ENCODE peak calls at places on chromosomes 13 and 19, in six cellular contexts. Q is Ammon's horn, A is Kasumi-1, D is glutamatergic neuron, G is nephron progenitor cell, T is astrocyte of the spinal cord. S is an unnamed sample.

GRCh38 chr19:1757468-1758230 is 4.3 kb downstream of the ONECUT3 start:
- DNase-seq in Q (no peak), A (no peak), D (no peak), G (no peak), T (no peak), S (no peak)

GRCh38 chr19:5828661-5829566 is 10.6 kb downstream of the FUT6 start:
- DNase-seq in Q (no peak), A (no peak), D (peak), G (peak), T (no peak), S (no peak)

GRCh38 chr19:33622505-33622808 is 704 bp downstream of the CHST8 start:
- DNase-seq in Q (no peak), A (no peak), D (no peak), G (no peak), T (no peak), S (peak)

GRCh38 chr13:94706101-94706853 is 6.1 kb downstream of the SOX21 start:
- DNase-seq in Q (no peak), A (no peak), D (no peak), G (no peak), T (no peak), S (no peak)

GRCh38 chr13:48621056-48621455 is 32.7 kb upstream of the CYSLTR2 start:
- DNase-seq in Q (no peak), A (no peak), D (no peak), G (no peak), T (no peak), S (no peak)

GRCh38 chr13:99265162-99265822 is 7.1 kb upstream of the GPR18 start:
- DNase-seq in Q (no peak), A (no peak), D (no peak), G (no peak), T (no peak), S (no peak)

GRCh38 chr19:29539668-29540067 is 13.9 kb downstream of the VSTM2B start:
- DNase-seq in Q (no peak), A (no peak), D (no peak), G (peak), T (no peak), S (no peak)

GRCh38 chr19:54660967-54661366 is 1.8 kb upstream of the LILRB4 start:
- DNase-seq in Q (peak), A (peak), D (no peak), G (no peak), T (no peak), S (no peak)

GRCh38 chr13:75485286-75486062 is 3.5 kb upstream of the TBC1D4 start:
- DNase-seq in Q (no peak), A (no peak), D (no peak), G (no peak), T (peak), S (no peak)

GRCh38 chr19:13505761-13506549 is at the start of gene CACNA1A:
- DNase-seq in Q (no peak), A (no peak), D (peak), G (peak), T (no peak), S (peak)

GRCh38 chr13:75968103-75968838 is 332.1 kb downstream of the LMO7 start:
- DNase-seq in Q (no peak), A (no peak), D (no peak), G (no peak), T (no peak), S (no peak)

GRCh38 chr13:50911051-50911690 is 1.6 kb downstream of the RNASEH2B start:
- DNase-seq in Q (no peak), A (peak), D (no peak), G (no peak), T (no peak), S (no peak)

GRCh38 chr19:44847144-44848035 is 1.3 kb downstream of the NECTIN2 start:
- DNase-seq in Q (no peak), A (no peak), D (peak), G (peak), T (peak), S (peak)

GRCh38 chr13:56561327-56561726 is 579.4 kb upstream of the PRR20A start:
- DNase-seq in Q (no peak), A (peak), D (no peak), G (no peak), T (no peak), S (no peak)

GRCh38 chr13:38202730-38203129 is 146.9 kb upstream of the UFM1 start:
- DNase-seq in Q (no peak), A (no peak), D (no peak), G (no peak), T (peak), S (no peak)

GRCh38 chr19:35856001-35856400 is 710 bp upstream of the KIRREL2 start:
- DNase-seq in Q (no peak), A (no peak), D (peak), G (peak), T (no peak), S (no peak)

GRCh38 chr13:32187651-32188050 is 127.5 kb downstream of the ZAR1L start:
- DNase-seq in Q (no peak), A (no peak), D (no peak), G (no peak), T (no peak), S (no peak)

GRCh38 chr13:97141564-97142005 is 80.5 kb upstream of the MBNL2 start:
- DNase-seq in Q (peak), A (peak), D (no peak), G (peak), T (peak), S (peak)

GRCh38 chr19:2625434-2625833 is 77.1 kb downstream of the GNG7 start:
- DNase-seq in Q (peak), A (no peak), D (no peak), G (no peak), T (no peak), S (no peak)

GRCh38 chr19:6214881-6215541 is 64.8 kb downstream of the MLLT1 start:
- DNase-seq in Q (no peak), A (no peak), D (no peak), G (no peak), T (no peak), S (no peak)

GRCh38 chr13:113930711-113931637 is 42.9 kb downstream of the C13orf46 start:
- DNase-seq in Q (no peak), A (peak), D (no peak), G (no peak), T (no peak), S (no peak)

GRCh38 chr19:3366761-3367571 is 583 bp downstream of the NFIC start:
- DNase-seq in Q (no peak), A (no peak), D (no peak), G (peak), T (peak), S (peak)